ENCODE peak calls at places on chromosomes 2 and 18, in ten cellular contexts. Q is heart left ventricle; K is H7; O is kidney epithelial cell; L is IMR-90; W is NT2/D1; P is breast epithelium; E is Panc1; I is fibroblast of lung; H is CD8-positive, alpha-beta memory T cell. B is an unnamed sample. For H3K36me3 and H3K27me3, the result is how much of the 10 kb centered on the place peaks cover.

GRCh38 chr2:120104772-120105171 is 91.9 kb downstream of the EPB41L5 start:
- DNase-seq in L (no peak), P (no peak), K (no peak), E (no peak), O (no peak), H (no peak), I (no peak), W (no peak), Q (no peak), B (no peak)

GRCh38 chr2:120622886-120623753 is 112.5 kb upstream of the GLI2 start:
- DNase-seq in I (no peak), Q (no peak), O (no peak), E (no peak), K (peak), L (no peak), P (no peak), W (no peak), H (no peak), B (no peak)

GRCh38 chr2:8469709-8470493 is 212.0 kb upstream of the ID2 start:
- DNase-seq in K (no peak), P (no peak), I (no peak), O (no peak), L (no peak), H (no peak), E (no peak), Q (no peak), W (no peak), B (no peak)

GRCh38 chr2:187959821-187960220 is 331.9 kb upstream of the GULP1 start:
- DNase-seq in I (no peak), L (peak), E (no peak), P (no peak), K (no peak), H (no peak), Q (no peak), W (no peak), O (peak), B (no peak)

GRCh38 chr18:3094355-3094684 is 81.4 kb upstream of the LPIN2 start:
- DNase-seq in E (no peak), L (no peak), Q (no peak), P (no peak), I (no peak), H (no peak), O (no peak), W (no peak), K (no peak), B (no peak)

GRCh38 chr2:25582079-25582830 is 91.1 kb downstream of the DTNB start:
- DNase-seq in H (no peak), O (no peak), K (no peak), W (no peak), I (no peak), P (no peak), Q (no peak), E (no peak), L (no peak), B (no peak)

GRCh38 chr2:168494190-168494711 is 38.2 kb downstream of the CERS6 start:
- DNase-seq in I (peak), W (no peak), O (no peak), P (no peak), E (no peak), H (no peak), K (no peak), Q (no peak), L (no peak), B (no peak)

GRCh38 chr18:616380-616995 is 19.7 kb downstream of the CLUL1 start:
- DNase-seq in Q (no peak), P (no peak), E (no peak), W (no peak), H (no peak), L (peak), O (no peak), K (no peak), I (peak), B (no peak)

GRCh38 chr2:81542119-81542518 is 1237.6 kb upstream of the LRRTM1 start:
- DNase-seq in Q (no peak), E (no peak), L (no peak), I (no peak), K (no peak), H (no peak), P (no peak), W (no peak), O (no peak), B (no peak)

GRCh38 chr2:222751821-222752719 is 80.6 kb downstream of the MOGAT1 start:
- DNase-seq in K (no peak), L (no peak), O (no peak), W (no peak), I (no peak), P (no peak), Q (no peak), H (no peak), E (no peak), B (no peak)

GRCh38 chr2:168432565-168433186 is 23.4 kb upstream of the CERS6 start:
- DNase-seq in P (no peak), Q (no peak), H (no peak), I (no peak), W (no peak), O (no peak), L (no peak), K (no peak), E (no peak), B (no peak)

GRCh38 chr2:2665834-2666133 is 334.7 kb upstream of the MYT1L start:
- DNase-seq in P (no peak), L (no peak), H (no peak), E (no peak), O (no peak), K (no peak), Q (no peak), W (no peak), I (no peak), B (no peak)

GRCh38 chr2:28268386-28268785 is 124.3 kb upstream of the FOSL2 start:
- DNase-seq in W (no peak), L (no peak), K (no peak), O (no peak), I (no peak), H (no peak), E (no peak), Q (no peak), P (no peak), B (no peak)

GRCh38 chr18:46754188-46754587 is 2.7 kb downstream of the ST8SIA5 start:
- DNase-seq in H (no peak), O (no peak), I (no peak), K (no peak), P (no peak), Q (no peak), E (no peak), W (no peak), L (no peak), B (no peak)

GRCh38 chr18:73879328-73879727 is 268.3 kb downstream of the FBXO15 start:
- DNase-seq in E (no peak), O (no peak), W (no peak), P (no peak), L (peak), K (no peak), Q (no peak), H (no peak), I (no peak), B (no peak)

GRCh38 chr18:31197676-31198075 is 35.0 kb upstream of the DSC1 start:
- DNase-seq in K (no peak), I (no peak), W (no peak), Q (no peak), H (no peak), L (no peak), O (no peak), P (no peak), E (no peak), B (no peak)

DNA sequence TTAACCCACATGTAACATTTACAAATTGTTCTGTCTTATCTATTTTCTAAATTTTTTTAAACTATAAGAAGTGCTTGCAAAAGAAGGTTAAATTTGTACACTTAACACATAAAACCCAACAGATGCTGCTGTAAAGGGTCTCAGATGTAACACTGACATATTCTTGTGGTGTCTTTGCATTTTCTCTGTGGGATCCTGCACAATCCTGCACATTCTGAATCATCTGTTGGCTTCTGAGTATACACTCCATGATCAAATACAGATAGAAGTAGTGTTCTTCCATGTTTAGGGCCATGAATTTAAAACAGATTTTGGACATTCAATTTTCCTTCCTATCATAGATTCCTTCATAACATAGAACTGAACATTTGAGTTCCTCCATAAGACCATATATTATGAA is 89.0 kb downstream of the SPRED2 start:
- DNase-seq in P (no peak), W (no peak), O (no peak), Q (no peak), I (no peak), E (no peak), L (no peak), H (no peak), K (no peak), B (no peak)
- H3K36me3 ChIP-seq in P (under half), W (under half), O (under half), Q (under half), I (under half), E (under half), L (under half), H (under half), K (under half), B (under half)

GRCh38 chr2:232459419-232460035 is 3.6 kb downstream of the ALPI start:
- DNase-seq in I (no peak), E (no peak), L (no peak), P (no peak), O (no peak), K (peak), W (no peak), Q (peak), H (no peak), B (no peak)

GRCh38 chr2:232458051-232458660 is 2.2 kb downstream of the ALPI start:
- DNase-seq in H (no peak), Q (no peak), L (no peak), E (no peak), W (no peak), K (peak), P (no peak), I (no peak), O (no peak), B (no peak)

GRCh38 chr2:232457121-232458011 is 1.4 kb downstream of the ALPI start:
- DNase-seq in L (no peak), P (no peak), W (no peak), H (no peak), O (no peak), Q (peak), E (no peak), I (no peak), K (peak), B (no peak)

GRCh38 chr2:232460171-232460570 is 4.2 kb downstream of the ALPI start:
- DNase-seq in K (peak), I (no peak), E (no peak), W (no peak), Q (peak), O (no peak), H (no peak), P (no peak), L (no peak), B (no peak)

DNA sequence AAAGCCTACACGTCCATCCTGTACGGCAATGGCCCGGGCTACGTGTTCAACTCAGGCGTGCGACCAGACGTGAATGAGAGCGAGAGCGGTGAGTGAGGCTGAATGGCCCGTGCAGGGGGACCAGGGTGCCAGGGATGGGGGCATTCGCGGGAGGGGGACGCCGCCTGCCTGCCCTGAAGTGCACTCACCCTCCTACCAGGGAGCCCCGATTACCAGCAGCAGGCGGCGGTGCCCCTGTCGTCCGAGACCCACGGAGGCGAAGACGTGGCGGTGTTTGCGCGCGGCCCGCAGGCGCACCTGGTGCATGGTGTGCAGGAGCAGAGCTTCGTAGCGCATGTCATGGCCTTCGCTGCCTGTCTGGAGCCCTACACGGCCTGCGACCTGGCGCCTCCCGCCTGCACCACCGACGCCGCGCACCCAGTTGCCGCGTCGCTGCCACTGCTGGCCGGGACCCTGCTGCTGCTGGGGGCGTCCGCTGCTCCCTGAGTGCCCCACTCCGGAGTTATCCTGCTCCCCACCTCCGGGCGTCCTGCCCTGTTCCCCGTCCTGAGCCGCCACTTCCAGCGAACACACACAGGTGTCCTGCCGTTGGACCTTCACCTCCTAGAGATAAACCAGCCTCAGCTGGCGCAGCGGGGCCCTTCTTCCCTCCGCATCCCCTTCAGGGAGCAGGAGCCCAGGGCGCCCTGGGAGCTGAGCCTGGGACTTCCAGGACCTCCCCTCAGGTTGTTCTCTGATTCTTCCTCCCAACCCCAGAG is 2.9 kb downstream of the ALPI start:
- DNase-seq in K (peak), W (no peak), O (no peak), I (no peak), L (no peak), E (no peak), P (no peak), H (no peak), Q (peak), B (no peak)
- H3K27me3 ChIP-seq in K (under half), W (under half), O (under half), I (under half), L (under half), E (under half), P (under half), H (under half), Q (under half), B (under half)

GRCh38 chr2:37324786-37325624 is at the start of gene PRKD3:
- DNase-seq in O (no peak), L (peak), P (peak), Q (no peak), H (peak), I (peak), E (no peak), K (peak), W (no peak), B (no peak)

GRCh38 chr2:37324536-37324785 is 172 bp downstream of the PRKD3 start:
- DNase-seq in P (no peak), L (peak), K (no peak), Q (peak), H (no peak), I (peak), E (no peak), O (no peak), W (no peak), B (no peak)

GRCh38 chr2:37326285-37326684 is 1.7 kb upstream of the PRKD3 start:
- DNase-seq in K (no peak), Q (peak), L (peak), W (no peak), H (no peak), P (no peak), E (no peak), I (peak), O (no peak), B (no peak)

GRCh38 chr2:37326866-37327634 is 2.4 kb upstream of the PRKD3 start:
- DNase-seq in W (no peak), K (no peak), I (no peak), H (no peak), Q (no peak), L (no peak), P (no peak), E (no peak), O (no peak), B (no peak)

DNA sequence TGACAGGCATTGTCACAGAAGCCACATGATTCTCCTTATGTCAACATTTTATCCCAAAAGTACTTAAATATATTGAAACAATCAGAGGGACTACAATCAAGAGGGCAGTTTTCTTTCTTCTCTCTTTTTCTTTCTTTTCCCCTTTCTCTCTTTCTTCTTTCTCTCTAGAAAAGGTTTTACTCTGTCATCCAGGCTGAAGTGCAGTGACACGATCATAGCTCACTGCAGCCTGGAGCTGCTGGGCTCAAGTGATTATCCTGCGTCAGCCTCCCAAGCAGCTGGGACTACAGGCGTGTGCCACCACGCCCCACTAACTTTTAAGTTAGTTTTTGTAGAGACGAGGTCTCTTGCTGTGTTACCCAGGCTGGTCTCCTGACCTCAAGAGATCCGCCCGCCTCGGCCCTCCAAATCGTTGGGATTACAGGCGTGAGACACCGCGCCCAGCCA is 1.0 kb upstream of the PRKD3 start:
- DNase-seq in E (no peak), K (no peak), W (no peak), O (no peak), I (no peak), H (no peak), P (no peak), Q (no peak), L (no peak), B (no peak)
- H3K4me3 ChIP-seq in E (peak), K (no peak), W (peak), O (peak), I (peak), H (no peak), P (peak), Q (peak), L (peak), B (no peak)

GRCh38 chr18:58385472-58385871 is 243.4 kb downstream of the ALPK2 start:
- DNase-seq in H (no peak), E (no peak), W (no peak), L (no peak), P (no peak), Q (no peak), K (no peak), I (no peak), O (no peak), B (no peak)
- H3K36me3 ChIP-seq in H (under half), E (under half), W (half or more), L (under half), P (under half), Q (under half), K (under half), I (under half), O (under half), B (under half)